ENCODE peak calls at places on chromosomes 4 and X, in nine cellular contexts. R, T, L, S, J, E, O, M and I are unnamed samples.

GRCh38 chrX:145817666-145818521 is at the start of gene SLITRK2:
- DNase-seq in J (peak), R (no peak), T (no peak), M (no peak), L (no peak), O (no peak), S (no peak), E (no peak), I (peak)

GRCh38 chr4:13627185-13627605 is 330 bp downstream of the BOD1L1 start:
- DNase-seq in M (no peak), O (no peak), L (no peak), T (no peak), S (peak), J (peak), E (no peak), R (peak), I (peak)

GRCh38 chr4:155960522-155960921 is 6.9 kb upstream of the CTSO start:
- DNase-seq in T (no peak), S (no peak), E (no peak), J (no peak), M (no peak), L (no peak), R (no peak), O (peak), I (no peak)

GRCh38 chrX:16914058-16914457 is 32.4 kb upstream of the REPS2 start:
- DNase-seq in E (no peak), T (no peak), O (no peak), R (no peak), L (no peak), M (no peak), S (no peak), J (no peak), I (no peak)

GRCh38 chr4:21858971-21859370 is 89.6 kb downstream of the KCNIP4 start:
- DNase-seq in O (peak), T (no peak), E (peak), M (no peak), L (no peak), S (no peak), R (no peak), J (no peak), I (no peak)

GRCh38 chrX:17654116-17654515 is 83.2 kb upstream of the SCML1 start:
- DNase-seq in S (no peak), R (peak), M (no peak), J (no peak), O (no peak), L (peak), E (no peak), T (no peak), I (no peak)

GRCh38 chr4:6235012-6235411 is 34.6 kb upstream of the WFS1 start:
- DNase-seq in O (no peak), J (no peak), R (no peak), M (no peak), L (no peak), T (no peak), S (no peak), E (no peak), I (no peak)

GRCh38 chr4:108834167-108834566 is 71.3 kb upstream of the ETNPPL start:
- DNase-seq in E (peak), J (peak), S (no peak), M (no peak), O (peak), L (no peak), R (no peak), T (no peak), I (no peak)

GRCh38 chr4:7130610-7131211 is 61.6 kb upstream of the SORCS2 start:
- DNase-seq in L (no peak), S (no peak), J (no peak), T (no peak), R (no peak), E (no peak), O (no peak), M (no peak), I (no peak)

GRCh38 chrX:69126642-69127041 is 38.6 kb downstream of the PJA1 start:
- DNase-seq in L (no peak), O (no peak), T (no peak), J (no peak), E (no peak), M (no peak), S (no peak), R (no peak), I (no peak)

GRCh38 chr4:153758136-153758535 is 1.7 kb downstream of the RNF175 start:
- DNase-seq in L (no peak), M (no peak), T (no peak), E (no peak), S (no peak), O (no peak), J (peak), R (no peak), I (no peak)

GRCh38 chr4:43999669-44000068 is 448.9 kb downstream of the KCTD8 start:
- DNase-seq in E (no peak), T (no peak), O (no peak), J (no peak), L (no peak), S (no peak), R (no peak), M (no peak), I (no peak)

GRCh38 chr4:30854566-30854965 is 134.4 kb downstream of the PCDH7 start:
- DNase-seq in O (peak), S (no peak), L (no peak), E (no peak), R (no peak), T (no peak), M (no peak), J (no peak), I (no peak)

GRCh38 chr4:29711226-29711625 is 1008.9 kb upstream of the PCDH7 start:
- DNase-seq in O (peak), J (no peak), S (no peak), T (no peak), R (no peak), M (no peak), L (no peak), E (no peak), I (no peak)

GRCh38 chr4:39134674-39135073 is 47.7 kb upstream of the WDR19 start:
- DNase-seq in L (no peak), R (no peak), O (peak), J (no peak), M (peak), S (peak), E (no peak), T (no peak), I (peak)